ENCODE peak calls at places on chromosomes 2 and 18, in five cellular contexts. R, E, B, F and X are unnamed samples.

GRCh38 chr2:67565761-67566160 is 168.6 kb downstream of the ETAA1 start:
- DNase-seq in R (no peak), E (no peak), F (no peak), B (no peak), X (no peak)

GRCh38 chr2:237156131-237156856 is 70.6 kb downstream of the COPS8 start:
- DNase-seq in R (no peak), B (peak), E (no peak), F (peak), X (peak)

GRCh38 chr18:38256366-38256765 is 690.8 kb upstream of the CELF4 start:
- DNase-seq in R (no peak), E (no peak), F (no peak), B (no peak), X (no peak)

GRCh38 chr18:57833441-57834101 is 30.5 kb upstream of the ATP8B1 start:
- DNase-seq in E (peak), F (no peak), R (no peak), B (no peak), X (no peak)

GRCh38 chr2:195820373-195820772 is 163.3 kb downstream of the SLC39A10 start:
- DNase-seq in F (no peak), E (no peak), R (no peak), B (no peak), X (no peak)

GRCh38 chr2:28469304-28469703 is 26.6 kb upstream of the PLB1 start:
- DNase-seq in F (no peak), E (no peak), R (no peak), B (no peak), X (no peak)

GRCh38 chr2:159658887-159659437 is 42.6 kb upstream of the BAZ2B start:
- DNase-seq in E (no peak), R (peak), B (no peak), F (peak), X (no peak)

GRCh38 chr18:9951022-9951859 is 37.4 kb downstream of the VAPA start:
- DNase-seq in E (peak), R (no peak), F (no peak), B (peak), X (no peak)

GRCh38 chr2:98034745-98035144 is 39.0 kb upstream of the TMEM131 start:
- DNase-seq in R (no peak), B (no peak), E (no peak), F (no peak), X (no peak)

GRCh38 chr2:64277101-64277849 is 133.1 kb upstream of the PELI1 start:
- DNase-seq in B (no peak), F (no peak), R (no peak), E (no peak), X (no peak)
- TF ChIP-seq EP300 in B (no peak), F (no peak), R (no peak), E (no peak), X (no peak)

GRCh38 chr2:222353998-222354397 is 55.2 kb upstream of the PAX3 start:
- DNase-seq in B (no peak), R (no peak), F (no peak), E (no peak), X (no peak)
- TF ChIP-seq EP300 in B (no peak), R (no peak), F (no peak), E (no peak), X (no peak)

GRCh38 chr2:177754476-177754873 is 318.1 kb downstream of the PDE11A start:
- DNase-seq in B (no peak), F (peak), E (no peak), R (no peak), X (no peak)
- TF ChIP-seq EP300 in B (no peak), F (no peak), E (no peak), R (no peak), X (no peak)

DNA sequence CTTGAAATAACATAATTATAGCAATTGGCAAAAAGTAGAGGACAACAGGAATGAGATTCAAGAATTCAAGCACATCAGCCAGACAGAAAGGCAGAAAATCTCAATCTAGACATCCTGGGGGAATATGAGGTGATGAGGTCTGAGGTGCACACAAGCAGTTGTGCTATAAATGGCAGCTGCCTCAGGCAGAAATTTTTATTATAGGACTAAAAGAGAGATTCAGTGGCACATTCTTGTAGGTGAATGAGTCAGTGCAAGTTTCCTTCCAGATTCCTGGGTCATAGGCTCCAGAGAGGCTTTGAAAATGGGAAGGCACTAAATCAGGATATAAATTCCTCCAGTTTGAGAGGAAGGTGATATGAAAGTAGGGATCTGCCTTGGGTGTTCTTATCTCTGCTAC is 127.2 kb upstream of the THSD7B start:
- DNase-seq in F (no peak), B (no peak), R (no peak), E (no peak), X (no peak)
- TF ChIP-seq EP300 in F (no peak), B (no peak), R (no peak), E (no peak), X (no peak)

DNA sequence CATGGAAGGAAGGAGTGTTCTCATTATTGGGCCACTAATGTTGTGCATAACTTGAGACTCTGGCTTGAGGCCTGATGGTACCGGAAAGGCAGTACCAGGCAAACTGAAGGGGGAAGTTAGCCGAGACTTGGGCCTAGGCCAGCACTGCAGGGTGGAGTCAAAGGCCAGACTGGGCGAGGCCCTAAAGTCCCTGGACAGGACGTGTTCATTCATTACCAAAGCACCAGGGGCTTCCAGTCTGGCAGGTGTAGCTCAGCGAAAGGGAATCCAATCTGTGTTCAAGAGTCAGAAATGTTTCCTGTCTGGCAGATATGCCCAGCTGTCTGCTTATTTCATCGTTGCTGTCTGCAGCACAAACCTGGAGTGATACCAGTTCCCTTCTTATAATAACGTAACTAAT is 4.7 kb upstream of the ITSN2 start:
- DNase-seq in F (peak), E (no peak), B (peak), R (peak), X (peak)
- TF ChIP-seq EP300 in F (no peak), E (no peak), B (no peak), R (peak), X (no peak)

DNA sequence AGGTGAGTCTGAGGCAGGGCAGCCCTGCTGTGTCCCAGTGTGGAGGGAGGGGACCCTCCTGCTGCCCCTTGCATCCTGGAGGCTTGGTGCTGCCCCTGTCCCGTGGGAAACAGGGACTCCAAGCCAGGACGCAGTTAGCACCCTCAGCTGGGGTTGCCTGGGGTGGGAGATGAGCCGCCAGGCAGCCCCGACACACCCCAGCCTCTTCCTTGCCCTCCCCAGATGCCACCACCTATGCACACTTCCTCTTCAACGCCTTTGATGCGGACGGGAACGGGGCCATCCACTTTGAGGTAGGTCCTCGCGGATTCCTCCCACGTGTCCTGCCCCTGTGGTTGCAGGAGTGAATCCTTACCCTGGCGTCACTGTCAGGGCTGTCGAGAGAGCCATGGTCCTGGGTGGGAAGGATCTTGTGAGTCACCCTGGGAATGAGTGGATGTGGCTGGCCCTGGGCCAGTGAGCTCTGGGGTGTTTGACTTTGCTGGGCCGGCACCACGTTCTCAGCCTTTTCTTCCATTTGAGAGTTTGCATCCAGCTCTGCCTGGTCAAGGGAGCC is 27.5 kb upstream of the FAHD2A start:
- DNase-seq in E (no peak), F (no peak), R (no peak), B (no peak), X (peak)
- TF ChIP-seq EP300 in E (no peak), F (no peak), R (no peak), B (no peak), X (no peak)

DNA sequence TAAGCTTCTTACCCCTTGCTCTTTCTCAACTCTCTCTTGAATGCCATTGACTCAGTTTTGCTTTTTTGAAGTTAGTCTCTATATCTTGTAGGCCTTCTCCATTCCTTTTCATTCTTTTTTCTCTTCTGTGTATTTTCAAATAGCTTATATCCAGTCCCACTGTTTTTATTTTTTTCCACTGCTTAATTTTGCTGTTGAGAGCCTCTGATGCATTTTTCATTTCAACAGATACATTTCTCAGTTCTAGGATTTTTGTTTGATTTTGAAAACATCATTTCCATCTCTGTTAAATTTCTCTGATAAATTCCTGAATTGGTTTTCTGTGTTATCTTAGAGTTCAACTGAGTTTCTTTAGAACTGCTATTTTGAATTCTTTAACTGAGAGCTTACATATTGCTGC is 45.9 kb downstream of the MIB1 start:
- DNase-seq in E (no peak), F (no peak), B (no peak), R (no peak), X (no peak)
- TF ChIP-seq EP300 in E (no peak), F (no peak), B (no peak), R (no peak), X (no peak)

DNA sequence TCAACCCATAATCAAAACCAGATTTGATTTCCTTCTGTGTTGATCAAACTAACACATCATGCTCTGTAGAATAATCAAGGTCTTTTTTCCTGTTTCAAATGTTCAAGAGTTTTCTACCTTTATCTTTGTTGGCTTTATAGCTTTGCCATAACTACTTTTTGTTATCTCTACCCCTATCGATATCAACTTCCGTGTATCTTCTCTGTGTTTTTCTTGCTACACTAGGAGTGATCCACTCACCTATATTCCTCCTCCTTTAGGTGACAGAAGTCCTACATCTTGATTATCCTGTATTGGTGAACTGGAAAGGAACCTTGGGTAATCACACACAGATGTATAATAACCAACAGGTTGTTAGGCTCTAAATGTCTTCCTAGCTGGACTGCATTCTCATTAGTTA is 85.5 kb downstream of the LTBP1 start:
- DNase-seq in F (no peak), E (no peak), B (no peak), R (no peak), X (no peak)
- TF ChIP-seq EP300 in F (no peak), E (no peak), B (no peak), R (no peak), X (no peak)